ENCODE peak calls at places on chromosomes 11 and 22, in eight cellular contexts. W is neuronal stem cell; J is T follicular helper cell; R is retina; I is heart right ventricle; U is amygdala; T is mucosa of gallbladder; E is stimulated activated CD8-positive, alpha-beta memory T cell treated with anti-CD3 and anti-CD28 coated beads, Interleukin-7, amount 100 ng/mL, for 1 hour. M is an unnamed sample.

GRCh38 chr22:46931414-46931813 is 169.0 kb downstream of the TBC1D22A start:
- DNase-seq in T (no peak), R (no peak), U (no peak), I (no peak), J (no peak), E (no peak), W (no peak), M (peak)

GRCh38 chr11:40405614-40406013 is 1053.8 kb downstream of the LRRC4C start:
- DNase-seq in R (no peak), T (no peak), I (no peak), E (no peak), W (no peak), J (no peak), U (no peak), M (no peak)

GRCh38 chr11:94504689-94505293 is 7.5 kb upstream of the C11orf97 start:
- DNase-seq in U (no peak), R (peak), I (no peak), T (no peak), J (no peak), W (peak), E (no peak), M (peak)

GRCh38 chr11:126510621-126511370 is 155.3 kb downstream of the ST3GAL4 start:
- DNase-seq in T (no peak), I (no peak), U (no peak), E (no peak), W (no peak), R (no peak), J (no peak), M (peak)

GRCh38 chr11:44609028-44609782 is 43.7 kb downstream of the CD82 start:
- DNase-seq in E (no peak), W (no peak), T (no peak), R (no peak), I (no peak), U (no peak), J (no peak), M (no peak)

GRCh38 chr22:48755332-48755949 is 1072.2 kb downstream of the BRD1 start:
- DNase-seq in E (no peak), R (no peak), T (peak), J (no peak), I (no peak), W (no peak), U (no peak), M (no peak)

GRCh38 chr11:1667906-1668305 is 29.1 kb upstream of the KRTAP5-6 start:
- DNase-seq in T (no peak), I (no peak), U (no peak), R (no peak), W (no peak), J (no peak), E (no peak), M (peak)

GRCh38 chr11:82225930-82226329 is 507.7 kb downstream of the FAM181B start:
- DNase-seq in J (no peak), T (no peak), R (no peak), U (no peak), W (no peak), E (no peak), I (no peak), M (no peak)

GRCh38 chr11:116558504-116559252 is 214.1 kb downstream of the BUD13 start:
- DNase-seq in R (no peak), T (no peak), W (no peak), U (no peak), J (no peak), E (no peak), I (no peak), M (no peak)

GRCh38 chr22:35995772-35996171 is 32.9 kb downstream of the RBFOX2 start:
- DNase-seq in I (peak), W (no peak), J (no peak), R (no peak), U (no peak), E (no peak), T (peak), M (peak)

GRCh38 chr11:130449996-130450419 is 1.6 kb downstream of the ADAMTS15 start:
- DNase-seq in T (peak), R (peak), U (no peak), I (peak), W (no peak), E (no peak), J (no peak), M (peak)

GRCh38 chr11:14981507-14981906 is 9.4 kb upstream of the CALCA start:
- DNase-seq in E (no peak), U (no peak), I (no peak), W (no peak), T (no peak), J (no peak), R (no peak), M (no peak)

GRCh38 chr22:50622723-50623327 is 5.1 kb downstream of the ARSA start:
- DNase-seq in T (peak), W (no peak), E (no peak), R (no peak), I (no peak), J (no peak), U (no peak), M (no peak)

GRCh38 chr11:32312865-32313403 is 122.4 kb downstream of the WT1 start:
- DNase-seq in J (no peak), I (no peak), U (no peak), T (no peak), W (no peak), R (no peak), E (no peak), M (peak)

GRCh38 chr11:57379732-57380131 is 1.2 kb downstream of the PRG3 start:
- DNase-seq in E (no peak), J (no peak), R (no peak), W (peak), I (no peak), T (peak), U (no peak), M (peak)

GRCh38 chr22:42273855-42274451 is 3.5 kb upstream of the TCF20 start:
- DNase-seq in U (no peak), J (no peak), W (no peak), R (peak), E (no peak), T (no peak), I (no peak), M (no peak)

GRCh38 chr11:57567210-57567511 is 311 bp downstream of the UBE2L6 start:
- DNase-seq in I (peak), J (peak), U (no peak), E (no peak), T (no peak), W (no peak), R (peak), M (no peak)